ENCODE peak calls at places on chromosomes 3 and 15, in eight cellular contexts. H is activated CD4-positive, alpha-beta memory T cell treated with anti-CD3 and anti-CD28 coated beads, Interleukin-2, amount 10 ng/mL, durations not matched to agents 7 days and 5 days; P is activated T-helper 2 cell treated with anti-CD3 and anti-CD28 coated beads, Interferon-gamma antibody, Interleukin-2, Interleukin-4, amounts not matched to agents 10 μg/mL and 5 μg/mL and 100 μg/mL, durations not matched to agents 14 hours and 24 hours and 36 hours; G is SJCRH30; A is fibroblast of mammary gland; W is PC-9; B is activated naive CD8-positive, alpha-beta T cell treated with anti-CD3 and anti-CD28 coated beads, Interleukin-2, amount 50 U/mL, for 24 hours; K is SW480. E is an unnamed sample.

GRCh38 chr3:40294434-40294833 is 15.1 kb upstream of the EIF1B start:
- DNase-seq in H (no peak), P (no peak), G (no peak), A (no peak), W (no peak), B (no peak), K (no peak), E (no peak)

GRCh38 chr3:114498779-114499370 is 205.0 kb downstream of the TIGIT start:
- DNase-seq in H (no peak), P (no peak), G (peak), A (peak), W (peak), B (no peak), K (peak), E (peak)

GRCh38 chr15:69807752-69808151 is 290.0 kb downstream of the TLE3 start:
- DNase-seq in H (no peak), P (no peak), G (no peak), A (peak), W (peak), B (no peak), K (no peak), E (peak)

GRCh38 chr3:155995525-155996370 is 124.6 kb upstream of the KCNAB1 start:
- DNase-seq in H (no peak), P (no peak), G (no peak), A (peak), W (peak), B (no peak), K (peak), E (peak)

GRCh38 chr3:66463734-66464511 is 36.9 kb downstream of the LRIG1 start:
- DNase-seq in H (no peak), P (no peak), G (no peak), A (no peak), W (no peak), B (no peak), K (no peak), E (no peak)

GRCh38 chr15:69045810-69046209 is 31.3 kb downstream of the NOX5 start:
- DNase-seq in H (no peak), P (no peak), G (peak), A (no peak), W (no peak), B (no peak), K (no peak), E (peak)

GRCh38 chr3:25713316-25713967 is 48.7 kb upstream of the TOP2B start:
- DNase-seq in H (no peak), P (no peak), G (peak), A (no peak), W (no peak), B (no peak), K (no peak), E (no peak)

GRCh38 chr3:68089572-68089991 is 435.2 kb upstream of the SUCLG2 start:
- DNase-seq in H (no peak), P (no peak), G (no peak), A (no peak), W (no peak), B (no peak), K (no peak), E (peak)

GRCh38 chr15:101411085-101411484 is 78.4 kb downstream of the PCSK6 start:
- DNase-seq in H (no peak), P (no peak), G (no peak), A (no peak), W (no peak), B (no peak), K (no peak), E (no peak)

GRCh38 chr15:90840954-90841353 is 27.4 kb upstream of the FURIN start:
- DNase-seq in H (no peak), P (no peak), G (no peak), A (no peak), W (no peak), B (no peak), K (no peak), E (peak)

GRCh38 chr3:196620228-196620627 is 19.3 kb upstream of the NRROS start:
- DNase-seq in H (no peak), P (no peak), G (peak), A (peak), W (peak), B (no peak), K (no peak), E (no peak)

E was measured in hepatocyte.